ENCODE peak calls at places on chromosome 5, in ten cellular contexts. D is ovary, P is breast epithelium, C is tibial nerve, K is uterus, T is IMR-90, E is A549, Y is heart left ventricle, X is Peyer's patch, G is K562. A is an unnamed sample. For H3K4me1, the result is how much of the 10 kb centered on the place peaks cover.

GRCh38 chr5:179112469-179113142 is 52.4 kb downstream of the ZNF354C start:
- DNase-seq in Y (no peak), E (no peak), X (no peak), P (no peak), G (no peak), C (no peak), K (no peak), T (no peak), D (no peak), A (peak)

GRCh38 chr5:11520241-11520929 is 383.9 kb downstream of the CTNND2 start:
- DNase-seq in C (no peak), K (no peak), T (no peak), Y (no peak), G (no peak), P (no peak), E (no peak), D (no peak), X (no peak), A (no peak)

GRCh38 chr5:110880413-110880812 is 141.6 kb downstream of the SLC25A46 start:
- DNase-seq in T (peak), Y (peak), C (peak), K (no peak), P (peak), D (no peak), E (no peak), G (no peak), X (no peak), A (peak)

GRCh38 chr5:82107277-82107676 is 135.5 kb downstream of the ATG10 start:
- DNase-seq in Y (no peak), C (no peak), X (no peak), E (peak), K (no peak), G (peak), T (peak), D (no peak), P (no peak), A (no peak)

GRCh38 chr5:149611327-149611726 is 30.0 kb downstream of the ARHGEF37 start:
- DNase-seq in X (peak), K (peak), T (peak), P (no peak), E (no peak), G (no peak), Y (peak), D (peak), C (no peak), A (no peak)

GRCh38 chr5:128536861-128537305 is 1.2 kb downstream of the FBN2 start:
- DNase-seq in X (no peak), C (no peak), K (no peak), D (no peak), P (no peak), G (no peak), T (peak), Y (no peak), E (no peak), A (no peak)

GRCh38 chr5:174083041-174083827 is 37.7 kb downstream of the NSG2 start:
- DNase-seq in E (no peak), Y (no peak), P (no peak), K (no peak), C (no peak), X (no peak), D (no peak), G (no peak), T (no peak), A (no peak)

GRCh38 chr5:52657231-52657645 is 130.5 kb upstream of the ITGA1 start:
- DNase-seq in G (peak), D (no peak), E (peak), Y (no peak), K (no peak), C (no peak), T (peak), X (no peak), P (no peak), A (no peak)

GRCh38 chr5:152262667-152263066 is 142.4 kb downstream of the NMUR2 start:
- DNase-seq in D (no peak), K (no peak), X (no peak), Y (no peak), P (no peak), C (no peak), E (no peak), G (no peak), T (no peak), A (no peak)

GRCh38 chr5:124878583-124879345 is 132.3 kb upstream of the ZNF608 start:
- DNase-seq in G (no peak), C (no peak), D (no peak), T (no peak), E (no peak), P (no peak), K (no peak), Y (no peak), X (no peak), A (no peak)

GRCh38 chr5:160175438-160176218 is 53.7 kb upstream of the FABP6 start:
- DNase-seq in Y (peak), P (no peak), G (no peak), E (no peak), C (no peak), D (peak), X (peak), K (peak), T (peak), A (no peak)

GRCh38 chr5:157484768-157485167 is 24.8 kb downstream of the NIPAL4 start:
- DNase-seq in Y (no peak), K (no peak), D (no peak), P (no peak), X (no peak), E (no peak), C (peak), G (no peak), T (peak), A (no peak)

GRCh38 chr5:43702815-43703214 is 99.8 kb downstream of the NNT start:
- DNase-seq in G (no peak), T (peak), D (no peak), E (no peak), K (no peak), X (no peak), Y (no peak), P (no peak), C (peak), A (no peak)

GRCh38 chr5:141359790-141360426 is at the start of gene PCDHGB2:
- DNase-seq in C (no peak), Y (no peak), X (no peak), D (no peak), E (no peak), P (no peak), T (peak), K (no peak), G (peak), A (no peak)

GRCh38 chr5:97854871-97855762 is 672.1 kb upstream of the RIOK2 start:
- DNase-seq in G (no peak), D (no peak), T (peak), Y (peak), K (no peak), P (no peak), E (no peak), X (no peak), C (no peak), A (no peak)

GRCh38 chr5:141875795-141876627 is 2.2 kb downstream of the PCDH1 start:
- DNase-seq in K (peak), T (no peak), G (peak), D (no peak), X (peak), E (no peak), P (no peak), C (no peak), Y (no peak), A (peak)

GRCh38 chr5:118552731-118553360 is 435.5 kb downstream of the DTWD2 start:
- DNase-seq in K (no peak), C (no peak), T (no peak), X (no peak), D (no peak), E (no peak), Y (no peak), G (no peak), P (no peak), A (no peak)

GRCh38 chr5:179243333-179243732 is 101.9 kb downstream of the ADAMTS2 start:
- DNase-seq in T (peak), C (no peak), E (no peak), P (no peak), D (no peak), K (no peak), G (no peak), X (peak), Y (no peak), A (no peak)

GRCh38 chr5:73336366-73336765 is 112.2 kb downstream of the FOXD1 start:
- DNase-seq in E (no peak), P (no peak), K (no peak), C (no peak), Y (no peak), T (peak), X (no peak), G (no peak), D (no peak), A (no peak)

GRCh38 chr5:149402291-149402690 is 23.2 kb upstream of the IL17B start:
- DNase-seq in P (no peak), K (no peak), X (no peak), C (no peak), Y (no peak), T (no peak), E (no peak), D (peak), G (no peak), A (no peak)

GRCh38 chr5:3590253-3590966 is 5.2 kb upstream of the IRX1 start:
- DNase-seq in C (no peak), Y (no peak), K (no peak), E (no peak), X (no peak), T (no peak), P (no peak), G (no peak), D (no peak), A (no peak)

GRCh38 chr5:148653840-148654781 is at the start of gene HTR4:
- DNase-seq in G (no peak), T (no peak), Y (no peak), X (peak), D (no peak), P (no peak), E (no peak), K (no peak), C (no peak), A (no peak)

GRCh38 chr5:156920042-156920860 is 42.8 kb downstream of the TIMD4 start:
- DNase-seq in Y (no peak), X (no peak), P (no peak), T (no peak), C (no peak), G (no peak), K (no peak), E (no peak), D (no peak), A (no peak)

GRCh38 chr5:113250341-113250953 is 184.3 kb downstream of the TSSK1B start:
- DNase-seq in X (no peak), D (peak), E (no peak), K (peak), G (no peak), Y (peak), T (peak), P (no peak), C (peak), A (peak)

GRCh38 chr5:108193021-108193795 is 188.7 kb downstream of the FBXL17 start:
- DNase-seq in K (no peak), D (no peak), T (peak), E (no peak), G (no peak), Y (no peak), P (no peak), C (no peak), X (no peak), A (no peak)

GRCh38 chr5:41048986-41049385 is 22.2 kb downstream of the MROH2B start:
- DNase-seq in K (no peak), P (no peak), G (no peak), C (no peak), E (no peak), X (no peak), D (no peak), Y (no peak), T (no peak), A (no peak)

GRCh38 chr5:482021-482420 is 39.0 kb downstream of the EXOC3 start:
- DNase-seq in D (no peak), G (no peak), X (no peak), C (no peak), K (no peak), Y (no peak), E (no peak), T (no peak), P (no peak), A (no peak)

GRCh38 chr5:136133416-136134383 is 1.1 kb downstream of the SMAD5 start:
- DNase-seq in D (peak), C (peak), X (peak), P (peak), E (peak), K (peak), G (peak), Y (peak), T (peak), A (peak)

GRCh38 chr5:118529361-118530154 is 458.8 kb downstream of the DTWD2 start:
- DNase-seq in D (no peak), E (no peak), G (no peak), Y (peak), C (no peak), P (no peak), T (no peak), X (no peak), K (no peak), A (peak)

GRCh38 chr5:171745602-171746001 is 40.0 kb upstream of the SMIM23 start:
- DNase-seq in T (no peak), K (no peak), E (no peak), X (no peak), G (no peak), C (no peak), Y (no peak), D (no peak), P (no peak), A (no peak)

GRCh38 chr5:107997338-107997979 is 326.7 kb upstream of the EFNA5 start:
- DNase-seq in C (no peak), Y (no peak), D (no peak), G (no peak), T (peak), P (no peak), X (no peak), K (no peak), E (no peak), A (no peak)

GRCh38 chr5:145680169-145680568 is 155.0 kb downstream of the PRELID2 start:
- DNase-seq in Y (no peak), X (no peak), G (peak), C (no peak), D (no peak), E (peak), K (no peak), T (no peak), P (no peak), A (no peak)

GRCh38 chr5:174090147-174090546 is 44.6 kb downstream of the NSG2 start:
- DNase-seq in T (no peak), D (no peak), X (no peak), C (no peak), G (no peak), Y (no peak), K (no peak), P (no peak), E (no peak), A (no peak)

GRCh38 chr5:172499287-172499686 is 45.0 kb upstream of the SH3PXD2B start:
- DNase-seq in C (peak), D (no peak), P (no peak), G (no peak), Y (no peak), K (peak), T (no peak), E (no peak), X (peak), A (no peak)

GRCh38 chr5:175092691-175093090 is 351.3 kb downstream of the DRD1 start:
- DNase-seq in E (no peak), C (no peak), Y (no peak), K (no peak), T (no peak), P (no peak), X (no peak), D (no peak), G (no peak), A (no peak)

GRCh38 chr5:159273923-159274322 is 10.8 kb downstream of the UBLCP1 start:
- DNase-seq in D (no peak), T (no peak), K (no peak), Y (no peak), X (no peak), E (no peak), C (no peak), G (no peak), P (no peak), A (no peak)

GRCh38 chr5:57171818-57172465 is 1.9 kb upstream of the GPBP1 start:
- DNase-seq in Y (no peak), T (peak), D (no peak), X (no peak), G (no peak), C (no peak), K (no peak), P (no peak), E (no peak), A (peak)

GRCh38 chr5:83632874-83633273 is 87.8 kb downstream of the HAPLN1 start:
- DNase-seq in G (no peak), C (no peak), K (no peak), E (no peak), D (no peak), Y (no peak), X (no peak), T (peak), P (no peak), A (no peak)

GRCh38 chr5:94705427-94705826 is 87.0 kb downstream of the SLF1 start:
- DNase-seq in G (no peak), Y (no peak), P (no peak), X (no peak), E (no peak), T (peak), K (no peak), C (no peak), D (no peak), A (no peak)

GRCh38 chr5:132261881-132262845 is 4.7 kb downstream of the PDLIM4 start:
- DNase-seq in K (no peak), T (no peak), X (no peak), G (no peak), Y (no peak), C (peak), P (peak), D (no peak), E (no peak), A (no peak)

GRCh38 chr5:132265336-132266030 is 8.0 kb downstream of the PDLIM4 start:
- DNase-seq in K (peak), T (peak), X (peak), D (peak), Y (peak), P (peak), C (peak), E (peak), G (no peak), A (no peak)

GRCh38 chr5:132264546-132265335 is 7.2 kb downstream of the PDLIM4 start:
- DNase-seq in K (peak), T (no peak), Y (no peak), G (no peak), E (no peak), D (no peak), P (peak), C (peak), X (no peak), A (no peak)

GRCh38 chr5:132262882-132263547 is 5.5 kb downstream of the PDLIM4 start:
- DNase-seq in P (no peak), X (no peak), T (no peak), K (no peak), Y (no peak), D (no peak), C (peak), E (no peak), G (no peak), A (no peak)

DNA sequence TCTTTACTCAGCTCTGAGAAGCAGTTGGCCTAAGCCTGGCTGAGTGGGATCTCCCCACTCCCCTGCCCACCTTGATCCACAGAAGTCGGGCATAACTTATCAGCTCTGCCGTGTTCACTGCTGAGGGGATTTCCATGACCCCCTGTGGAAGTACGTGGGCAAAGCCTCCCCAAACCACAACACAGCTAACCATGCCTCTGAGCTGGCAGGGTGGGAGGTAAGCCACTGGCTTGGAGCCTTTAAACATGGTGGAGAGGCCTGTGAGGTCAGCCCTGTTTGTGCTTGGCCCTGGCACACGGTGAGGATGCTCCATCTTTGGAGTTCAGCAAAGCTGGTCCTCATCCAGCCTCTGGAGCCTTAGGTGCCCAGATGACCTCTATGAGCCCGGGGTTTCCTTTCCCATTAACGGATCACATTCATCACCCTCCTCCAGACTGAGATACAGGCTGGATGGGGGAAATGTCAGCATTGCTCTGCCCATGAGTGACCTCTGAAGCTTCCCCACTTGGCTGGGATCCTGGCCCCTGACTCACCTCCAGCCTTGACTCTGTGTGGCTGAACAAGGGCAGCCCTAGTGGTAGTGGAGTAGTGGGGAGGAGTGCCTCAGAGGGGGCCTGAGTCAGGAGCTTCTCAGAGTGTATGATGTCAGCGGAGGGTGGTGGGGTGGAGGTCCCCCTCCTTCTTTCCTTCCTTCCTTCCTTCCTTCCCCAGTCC is 6.2 kb downstream of the PDLIM4 start:
- DNase-seq in Y (peak), X (peak), D (peak), E (peak), P (peak), K (peak), C (peak), G (peak), T (peak), A (no peak)
- H3K4me1 ChIP-seq in Y (under half), X (under half), D (under half), E (half or more), P (under half), K (half or more), C (half or more), G (half or more), T (half or more), A (half or more)

GRCh38 chr5:1801061-1801953 is at the start of gene NDUFS6:
- DNase-seq in Y (peak), C (peak), T (peak), K (peak), G (peak), X (peak), D (peak), E (peak), P (peak), A (peak)
- TF ChIP-seq POLR2A in Y (peak), C (peak), T (no peak), K (no peak), G (peak), X (peak), D (no peak), E (peak), P (no peak), A (no peak)

DNA sequence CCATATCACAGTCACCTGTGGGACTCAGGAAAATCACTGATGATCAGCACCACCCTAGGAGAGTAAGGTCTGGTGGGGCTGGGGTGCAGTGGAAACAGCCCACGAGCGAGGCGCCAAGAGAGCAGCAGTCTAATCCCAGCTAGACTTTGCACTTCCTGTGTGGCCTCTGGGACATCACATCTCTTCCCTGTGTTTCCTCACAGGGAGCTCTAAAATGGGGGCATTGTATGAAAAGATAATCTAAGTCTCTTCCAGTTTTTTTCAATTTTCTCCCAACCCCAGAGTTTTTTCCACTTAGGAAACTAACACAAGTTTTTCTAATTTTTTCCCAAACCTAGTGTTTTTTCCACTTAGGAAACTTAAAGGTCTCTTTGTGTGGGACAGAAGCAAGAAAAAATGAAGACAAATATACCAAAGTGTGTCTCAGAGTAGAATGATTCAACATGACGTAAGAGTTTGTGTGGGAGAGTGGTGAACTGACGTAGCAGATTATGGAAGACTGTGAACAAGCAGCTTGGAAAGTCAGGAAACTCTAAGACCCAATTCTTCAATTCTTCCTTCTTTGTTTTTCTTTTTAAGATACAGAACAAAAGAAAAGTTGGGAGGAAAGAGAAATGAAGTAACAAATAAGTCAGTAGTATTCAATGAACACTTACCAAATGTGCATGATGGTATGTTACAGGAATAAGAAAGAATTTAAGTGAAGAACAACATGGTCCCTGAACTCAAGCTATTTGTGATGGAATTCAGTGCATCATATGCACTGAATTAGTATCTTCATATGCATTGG is 51.3 kb downstream of the LHFPL2 start:
- DNase-seq in G (peak), K (no peak), T (peak), D (no peak), E (peak), C (no peak), Y (peak), P (no peak), X (no peak), A (no peak)
- H3K27ac ChIP-seq in G (no peak), K (peak), T (peak), D (no peak), E (peak), C (peak), Y (no peak), P (peak), X (no peak), A (peak)

DNA sequence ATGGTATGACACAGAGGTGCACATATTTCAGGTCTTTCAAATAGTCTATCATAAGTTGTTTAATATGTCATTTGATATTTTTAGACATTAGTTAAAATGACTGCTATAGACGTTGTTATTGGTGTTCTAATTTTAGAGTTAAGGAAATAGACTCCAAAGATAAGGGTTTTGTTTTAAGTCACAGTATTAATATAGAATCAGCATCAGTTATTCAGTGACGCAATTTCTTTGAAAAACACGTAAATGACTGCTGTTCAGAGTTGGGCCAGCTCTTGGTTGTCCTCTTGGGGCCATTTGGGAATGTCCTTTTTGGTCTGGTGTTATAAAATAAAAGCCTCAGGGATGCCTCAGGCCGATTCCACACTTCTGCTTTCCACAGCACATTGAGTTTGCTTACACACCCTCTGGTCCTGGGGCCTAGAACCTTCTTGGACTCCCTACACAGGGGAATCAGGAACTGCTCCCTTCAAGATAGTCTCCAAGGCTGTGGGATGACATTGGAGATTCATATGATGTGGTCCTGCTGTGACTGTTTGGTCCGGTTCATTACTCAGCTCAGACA is 14.3 kb downstream of the OTULIN start:
- DNase-seq in T (no peak), K (no peak), G (no peak), C (no peak), X (no peak), P (no peak), Y (peak), D (no peak), E (no peak), A (no peak)
- H3K4me1 ChIP-seq in T (under half), K (under half), G (under half), C (under half), X (under half), P (under half), Y (under half), D (under half), E (under half), A (under half)